ENCODE peak calls at places on chromosomes 13 and 19, in four cellular contexts. I, K, P and W are unnamed samples.

GRCh38 chr13:28283600-28283999 is 145.3 kb downstream of the PAN3 start:
- DNase-seq in I (no peak), K (no peak), P (no peak), W (no peak)

GRCh38 chr19:56115490-56115889 is 5.6 kb downstream of the ZNF787 start:
- DNase-seq in I (no peak), K (no peak), P (no peak), W (no peak)

GRCh38 chr19:861756-862528 is 2.5 kb downstream of the CFD start:
- DNase-seq in I (peak; percentile 41), K (no peak), P (peak; percentile 98), W (peak; percentile 96)

GRCh38 chr19:36423925-36424324 is 5.5 kb upstream of the ZFP82 start:
- DNase-seq in I (no peak), K (no peak), P (no peak), W (no peak)

GRCh38 chr13:25602206-25602605 is 230.4 kb downstream of the ATP8A2 start:
- DNase-seq in I (no peak), K (no peak), P (no peak), W (no peak)

GRCh38 chr19:38385804-38386257 is 2.0 kb downstream of the GGN start:
- DNase-seq in I (no peak), K (no peak), P (no peak), W (peak; percentile 46)

GRCh38 chr13:42777476-42777875 is 3.9 kb upstream of the FAM216B start:
- DNase-seq in I (no peak), K (no peak), P (no peak), W (no peak)

GRCh38 chr19:19552811-19553210 is 14.7 kb downstream of the CILP2 start:
- DNase-seq in I (no peak), K (no peak), P (peak; percentile 71), W (peak; percentile 84)

GRCh38 chr19:13018037-13018914 is 23.0 kb downstream of the NFIX start:
- DNase-seq in I (no peak), K (no peak), P (peak; percentile 54), W (peak; percentile 46)

GRCh38 chr19:40214936-40215335 is 3.2 kb downstream of the TTC9B start:
- DNase-seq in I (no peak), K (no peak), P (no peak), W (no peak)

GRCh38 chr19:45607071-45608029 is 5.3 kb upstream of the GPR4 start:
- DNase-seq in I (peak; percentile 60), K (no peak), P (peak; percentile 68), W (peak; percentile 90)

GRCh38 chr13:110869805-110870706 is 44.8 kb downstream of the ANKRD10 start:
- DNase-seq in I (peak; percentile 89), K (no peak), P (peak; percentile 85), W (peak; percentile 49)

GRCh38 chr19:17889609-17890214 is 18.0 kb downstream of the SLC5A5 start:
- DNase-seq in I (peak; percentile 32), K (no peak), P (peak; percentile 66), W (peak; percentile 80)

GRCh38 chr19:54517483-54517882 is 14.9 kb downstream of the LAIR2 start:
- DNase-seq in I (peak; percentile 52), K (no peak), P (peak; percentile 73), W (peak; percentile 63)

GRCh38 chr19:7772752-7773291 is 9.8 kb downstream of the CLEC4M start:
- DNase-seq in I (no peak), K (peak; percentile 68), P (no peak), W (no peak)

GRCh38 chr19:14141041-14141440 is 4.7 kb upstream of the ASF1B start:
- DNase-seq in I (no peak), K (no peak), P (no peak), W (no peak)

GRCh38 chr19:1045247-1045603 is 5.3 kb downstream of the ABCA7 start:
- DNase-seq in I (peak; percentile 89), K (no peak), P (peak; percentile 97), W (peak; percentile 99)

GRCh38 chr19:15779756-15780476 is 7.5 kb upstream of the OR10H5 start:
- DNase-seq in I (peak; percentile 45), K (no peak), P (no peak), W (no peak)

GRCh38 chr13:98577823-98578285 is 947 bp upstream of the STK24 start:
- DNase-seq in I (peak; percentile 50), K (no peak), P (no peak), W (peak; percentile 18)

GRCh38 chr13:79782541-79783216 is 301.7 kb downstream of the NDFIP2 start:
- DNase-seq in I (peak; percentile 14), K (no peak), P (no peak), W (peak; percentile 71)

GRCh38 chr19:53659292-53659691 is 27.5 kb downstream of the DPRX start:
- DNase-seq in I (peak; percentile 65), K (no peak), P (peak; percentile 61), W (peak; percentile 69)

GRCh38 chr13:50033696-50034095 is 18.5 kb downstream of the KCNRG start:
- DNase-seq in I (no peak), K (no peak), P (no peak), W (no peak)

GRCh38 chr13:84658881-84659661 is 776.8 kb upstream of the SLITRK1 start:
- DNase-seq in I (no peak), K (no peak), P (no peak), W (no peak)

GRCh38 chr19:30719189-30719990 is 347.2 kb downstream of the ZNF536 start:
- DNase-seq in I (no peak), K (no peak), P (peak; percentile 15), W (peak; percentile 48)

GRCh38 chr19:43526884-43527859 is at the start of gene ETHE1:
- DNase-seq in I (peak; percentile 44), K (no peak), P (peak; percentile 90), W (peak; percentile 89)

GRCh38 chr13:50309872-50310594 is 294.8 kb downstream of the KCNRG start:
- DNase-seq in I (peak; percentile 9), K (no peak), P (peak; percentile 51), W (no peak)

GRCh38 chr13:39419866-39420265 is 183.1 kb downstream of the LHFPL6 start:
- DNase-seq in I (no peak), K (no peak), P (no peak), W (no peak)

DNA sequence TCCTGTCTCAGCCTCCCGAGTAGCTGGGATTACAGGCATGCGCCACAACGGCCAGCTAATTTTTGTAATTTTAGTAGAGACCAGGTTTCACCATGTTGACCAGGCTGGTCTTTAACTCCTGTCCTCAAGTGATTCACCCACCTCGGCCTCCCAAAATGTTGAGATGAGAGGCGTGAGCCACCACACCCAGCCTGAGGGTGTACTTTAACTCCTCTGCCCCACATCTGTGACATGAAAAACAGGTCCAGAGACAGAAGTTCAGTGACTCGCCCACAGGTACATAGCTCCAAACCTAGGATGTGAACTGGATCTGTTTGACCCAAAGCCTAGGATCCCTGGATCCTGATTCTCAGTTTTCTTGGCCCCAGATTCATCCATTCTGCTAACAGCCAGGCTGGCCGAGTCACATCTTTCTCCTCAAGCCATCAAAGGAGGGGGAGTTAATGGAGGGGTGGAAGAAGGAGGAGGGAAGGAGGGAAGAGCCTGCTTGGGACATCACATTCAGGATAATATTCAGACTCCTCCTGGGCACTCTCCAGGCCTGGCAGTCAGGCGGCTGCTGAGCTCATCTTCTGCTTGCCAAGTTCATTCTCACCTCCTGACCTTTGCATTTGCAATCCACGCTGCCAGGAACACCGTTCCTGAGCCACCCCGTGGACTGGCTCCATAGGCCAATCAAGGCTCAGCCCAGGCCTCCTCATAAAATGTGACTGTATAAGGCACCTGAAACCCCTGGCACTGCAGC is 3.1 kb downstream of the SPC24 start:
- DNase-seq in I (no peak), K (no peak), P (no peak), W (no peak)
- TF ChIP-seq ESRRA in I (no peak), K (no peak), P (no peak), W (no peak)

GRCh38 chr13:113881614-113882265 is 17.9 kb upstream of the GAS6 start:
- DNase-seq in I (no peak), K (no peak), P (no peak), W (no peak)

GRCh38 chr13:113882716-113883115 is 18.8 kb upstream of the GAS6 start:
- DNase-seq in I (no peak), K (no peak), P (no peak), W (no peak)

GRCh38 chr13:113883314-113883811 is 19.5 kb upstream of the GAS6 start:
- DNase-seq in I (no peak), K (no peak), P (no peak), W (no peak)

GRCh38 chr13:113880651-113881611 is 17.1 kb upstream of the GAS6 start:
- DNase-seq in I (no peak), K (no peak), P (no peak), W (no peak)

DNA sequence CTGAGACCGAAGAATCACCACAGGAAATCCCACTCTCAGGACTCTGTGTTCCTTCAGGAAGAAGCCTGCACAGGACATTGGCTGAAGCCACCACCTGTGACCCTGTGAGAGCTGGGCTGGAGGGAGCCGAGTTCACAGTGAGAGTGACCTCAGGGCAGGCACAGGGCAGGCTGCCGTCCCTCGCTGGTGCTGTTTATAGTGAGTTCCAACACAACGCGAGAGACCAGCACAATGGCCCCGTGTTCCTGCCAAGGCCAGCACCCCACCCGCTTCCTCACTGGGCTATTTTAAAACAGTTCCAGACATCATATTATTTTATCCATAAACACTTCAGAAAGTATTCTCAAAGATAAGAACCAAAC is 18.4 kb upstream of the GAS6 start:
- DNase-seq in I (no peak), K (no peak), P (no peak), W (no peak)
- TF ChIP-seq TCF7 in I (no peak), K (no peak), P (no peak), W (no peak)

GRCh38 chr13:75129331-75129730 is 352.6 kb downstream of the TBC1D4 start:
- DNase-seq in I (no peak), K (no peak), P (no peak), W (no peak)
- TF ChIP-seq ESRRA in I (no peak), K (no peak), P (no peak), W (no peak)

GRCh38 chr13:92384410-92384809 is 842.2 kb upstream of the GPC6 start:
- DNase-seq in I (no peak), K (no peak), P (no peak), W (no peak)

GRCh38 chr13:92377396-92377795 is 849.2 kb upstream of the GPC6 start:
- DNase-seq in I (no peak), K (no peak), P (no peak), W (no peak)

GRCh38 chr13:92379371-92379770 is 847.2 kb upstream of the GPC6 start:
- DNase-seq in I (no peak), K (no peak), P (no peak), W (no peak)
- TF ChIP-seq TCF7 in I (no peak), K (no peak), P (no peak), W (no peak)

GRCh38 chr13:44231786-44232516 is 141.7 kb upstream of the SERP2 start:
- DNase-seq in I (peak; percentile 46), K (no peak), P (no peak), W (peak; percentile 55)

GRCh38 chr13:44236370-44236769 is 137.3 kb upstream of the SERP2 start:
- DNase-seq in I (no peak), K (no peak), P (no peak), W (no peak)

GRCh38 chr13:44237276-44237767 is 136.3 kb upstream of the SERP2 start:
- DNase-seq in I (no peak), K (peak; percentile 19), P (no peak), W (no peak)

GRCh38 chr13:44232729-44233128 is 140.9 kb upstream of the SERP2 start:
- DNase-seq in I (no peak), K (no peak), P (no peak), W (no peak)

GRCh38 chr13:44234566-44234965 is 139.1 kb upstream of the SERP2 start:
- DNase-seq in I (no peak), K (no peak), P (no peak), W (no peak)
- TF ChIP-seq ESRRA in I (no peak), K (no peak), P (no peak), W (no peak)

GRCh38 chr19:58203814-58204475 is 21.1 kb downstream of the ZNF274 start:
- DNase-seq in I (no peak), K (no peak), P (no peak), W (peak; percentile 72)
- TF ChIP-seq TCF7 in I (no peak), K (no peak), P (no peak), W (no peak)